ENCODE peak calls at places on chromosomes 6 and 20, in seven cellular contexts. Q is astrocyte of the spinal cord, V is retinal pigment epithelial cell, Y is neural progenitor cell, R is foreskin fibroblast, G is choroid plexus epithelial cell, D is adrenal gland. E is an unnamed sample.

GRCh38 chr6:151763303-151763702 is 44.2 kb upstream of the ESR1 start:
- DNase-seq in G (peak), V (no peak), Y (peak), D (no peak), Q (peak), R (peak), E (no peak)

GRCh38 chr6:14265049-14266021 is 147.8 kb downstream of the CD83 start:
- DNase-seq in G (no peak), Y (no peak), R (peak), V (no peak), Q (no peak), D (no peak), E (no peak)

GRCh38 chr6:52834481-52834880 is 6.1 kb downstream of the GSTA5 start:
- DNase-seq in Y (no peak), R (peak), D (no peak), Q (no peak), G (no peak), V (no peak), E (no peak)

GRCh38 chr6:112639436-112639835 is 292.3 kb downstream of the RFPL4B start:
- DNase-seq in R (peak), V (peak), Y (no peak), G (peak), D (no peak), Q (peak), E (no peak)

GRCh38 chr6:12483712-12484111 is 193.6 kb downstream of the EDN1 start:
- DNase-seq in Q (peak), Y (no peak), D (peak), V (peak), R (peak), G (peak), E (peak)

GRCh38 chr6:166798652-166799051 is 157.7 kb downstream of the RNASET2 start:
- DNase-seq in Q (no peak), V (no peak), Y (no peak), R (no peak), G (no peak), D (no peak), E (no peak)

GRCh38 chr6:138300469-138300868 is 77.2 kb upstream of the SMIM28 start:
- DNase-seq in D (no peak), R (no peak), Q (no peak), G (no peak), Y (no peak), V (no peak), E (no peak)

GRCh38 chr6:52087498-52087999 is at the start of gene PKHD1:
- DNase-seq in V (no peak), Y (peak), G (peak), R (no peak), D (no peak), Q (no peak), E (peak)

GRCh38 chr6:133707456-133707855 is 181.5 kb upstream of the TCF21 start:
- DNase-seq in D (no peak), R (peak), Y (peak), V (no peak), G (peak), Q (peak), E (peak)

GRCh38 chr20:57330998-57331397 is 1.4 kb downstream of the SPO11 start:
- DNase-seq in V (no peak), G (no peak), Q (no peak), D (no peak), Y (no peak), R (peak), E (no peak)

GRCh38 chr6:12361042-12361765 is 71.0 kb downstream of the EDN1 start:
- DNase-seq in D (no peak), Q (no peak), R (no peak), V (no peak), Y (no peak), G (no peak), E (no peak)

GRCh38 chr6:37507690-37508421 is 8.2 kb upstream of the CCDC167 start:
- DNase-seq in D (no peak), R (no peak), V (no peak), Y (no peak), G (no peak), Q (no peak), E (no peak)

GRCh38 chr20:21933526-21933925 is 228.1 kb downstream of the PAX1 start:
- DNase-seq in G (no peak), Y (no peak), D (no peak), V (no peak), Q (no peak), R (no peak), E (no peak)

GRCh38 chr6:138526822-138527235 is 27.5 kb upstream of the NHSL1 start:
- DNase-seq in D (no peak), R (peak), Q (peak), V (no peak), G (no peak), Y (peak), E (no peak)

GRCh38 chr6:40845588-40845987 is 193.4 kb downstream of the UNC5CL start:
- DNase-seq in D (peak), V (no peak), G (peak), Q (peak), R (peak), Y (peak), E (no peak)

GRCh38 chr6:26394289-26394688 is 7.8 kb upstream of the BTN3A1 start:
- DNase-seq in G (peak), V (peak), Q (peak), D (no peak), R (peak), Y (no peak), E (no peak)

GRCh38 chr20:33915726-33916331 is 77.9 kb upstream of the RALY start:
- DNase-seq in G (no peak), Y (peak), D (peak), R (peak), V (no peak), Q (no peak), E (peak)

GRCh38 chr6:4888841-4889240 is 112.6 kb downstream of the CDYL start:
- DNase-seq in Y (no peak), G (no peak), D (no peak), R (no peak), Q (no peak), V (no peak), E (no peak)

GRCh38 chr6:13116155-13116554 is 212.2 kb downstream of the TBC1D7 start:
- DNase-seq in D (no peak), G (no peak), Q (no peak), V (no peak), Y (no peak), R (no peak), E (no peak)

GRCh38 chr20:51420111-51420510 is 122.4 kb downstream of the NFATC2 start:
- DNase-seq in R (peak), G (peak), Y (no peak), Q (no peak), V (no peak), D (no peak), E (no peak)

GRCh38 chr20:59831024-59831900 is 102.2 kb downstream of the SYCP2 start:
- DNase-seq in Y (no peak), R (no peak), Q (no peak), G (no peak), V (no peak), D (no peak), E (peak)

GRCh38 chr6:41940759-41941279 is 789 bp downstream of the CCND3 start:
- DNase-seq in G (no peak), Y (peak), D (peak), Q (peak), R (peak), V (no peak), E (no peak)

GRCh38 chr6:82875573-82876185 is 190.0 kb downstream of the UBE3D start:
- DNase-seq in Q (peak), R (peak), D (no peak), V (no peak), G (peak), Y (no peak), E (no peak)

GRCh38 chr6:110044093-110044492 is 66.0 kb downstream of the GPR6 start:
- DNase-seq in D (no peak), Y (no peak), R (no peak), V (no peak), Q (no peak), G (no peak), E (no peak)

DNA sequence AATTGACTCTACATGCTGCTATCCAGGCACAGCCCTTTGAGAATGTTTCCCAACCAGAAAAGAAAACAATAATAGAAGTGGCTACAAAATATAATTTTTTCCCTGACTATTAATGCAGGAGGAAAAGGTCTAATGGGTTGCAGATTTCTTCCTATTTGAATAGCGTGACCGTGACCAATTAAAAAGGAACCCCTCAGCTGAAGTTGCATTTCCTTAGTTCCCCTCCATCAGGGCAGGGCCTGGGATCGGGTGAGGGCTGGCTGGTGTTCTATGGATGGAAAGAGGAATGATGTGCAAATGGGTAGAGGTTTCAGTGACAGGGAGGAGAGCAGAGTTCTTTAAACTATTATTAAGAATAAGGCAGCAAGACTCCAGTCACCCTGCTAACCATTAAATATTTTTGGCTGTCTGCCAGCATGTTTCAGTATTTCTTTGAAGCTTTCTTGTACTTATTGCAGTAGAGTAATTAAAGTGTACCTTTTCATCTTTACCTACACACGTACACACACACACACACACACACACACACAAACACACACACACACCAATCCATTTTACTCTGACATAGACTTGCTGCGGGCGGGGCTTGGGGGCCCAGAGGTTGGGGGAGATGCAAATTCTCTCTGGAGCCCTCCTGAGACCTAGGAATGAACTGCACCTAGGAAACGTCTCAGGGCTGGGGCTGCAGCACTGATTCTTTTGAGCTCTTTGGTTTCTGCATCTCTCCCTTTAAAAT is 154.8 kb upstream of the SLC35B3 start:
- DNase-seq in V (no peak), G (peak), Y (peak), R (peak), D (no peak), Q (no peak), E (no peak)
- TF ChIP-seq CTCF in V (peak), G (peak), Y (peak), R (no peak), D (no peak), Q (no peak), E (no peak)

DNA sequence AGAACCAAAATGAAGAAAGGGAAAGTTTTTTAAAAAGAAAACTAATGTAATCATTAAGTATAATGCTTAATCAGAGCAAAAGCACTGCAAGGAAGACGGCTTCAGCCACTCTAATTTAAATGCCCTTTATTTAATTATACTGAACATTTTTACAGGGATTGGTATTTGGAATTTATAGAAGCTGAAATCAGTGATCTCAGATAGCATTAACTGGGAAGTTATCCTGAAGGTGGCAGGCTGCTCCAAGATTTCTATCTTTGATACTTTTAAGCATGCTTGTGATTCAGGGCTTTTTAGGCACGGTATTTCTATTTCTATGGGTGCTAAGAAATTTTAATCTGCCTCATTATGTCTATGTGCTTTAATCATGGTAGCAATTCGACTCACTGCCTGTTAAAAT is 1.3 kb upstream of the NDUFAF4 start:
- DNase-seq in G (peak), Y (peak), R (peak), D (peak), Q (peak), V (no peak), E (peak)
- TF ChIP-seq CTCF in G (peak), Y (peak), R (peak), D (peak), Q (peak), V (peak), E (peak)

GRCh38 chr6:50815436-50816114 is 3.1 kb upstream of the TFAP2B start:
- DNase-seq in V (peak), Q (peak), Y (no peak), R (peak), G (peak), D (no peak), E (no peak)
- TF ChIP-seq CTCF in V (peak), Q (peak), Y (peak), R (peak), G (peak), D (peak), E (peak)

GRCh38 chr6:1689141-1689540 is 79.4 kb downstream of the FOXC1 start:
- DNase-seq in D (no peak), Y (no peak), V (no peak), Q (no peak), G (no peak), R (peak), E (no peak)

GRCh38 chr6:1688396-1688795 is 78.7 kb downstream of the FOXC1 start:
- DNase-seq in V (no peak), Q (no peak), R (no peak), Y (no peak), D (no peak), G (no peak), E (no peak)

GRCh38 chr6:1687402-1687801 is 77.7 kb downstream of the FOXC1 start:
- DNase-seq in V (no peak), G (no peak), R (no peak), D (no peak), Y (no peak), Q (no peak), E (no peak)

GRCh38 chr6:1686117-1687098 is 76.7 kb downstream of the FOXC1 start:
- DNase-seq in R (peak), Y (no peak), G (peak), D (no peak), V (peak), Q (peak), E (no peak)
- TF ChIP-seq CTCF in R (no peak), Y (peak), G (peak), D (no peak), V (peak), Q (peak), E (no peak)

E was measured in GM13977.